ENCODE peak calls at places on chromosomes 6 and 20, in four cellular contexts. U is choroid plexus epithelial cell, G is AG04449, A is A673. F is an unnamed sample.

GRCh38 chr6:157288575-157288974 is 34.7 kb downstream of the TMEM242 start:
- DNase-seq in A (no peak), U (no peak), G (no peak), F (no peak)

GRCh38 chr6:76250666-76251065 is 178.2 kb upstream of the IMPG1 start:
- DNase-seq in G (no peak), U (no peak), A (no peak), F (no peak)

GRCh38 chr6:10310826-10311225 is 104.0 kb downstream of the TFAP2A start:
- DNase-seq in A (no peak), G (no peak), U (no peak), F (no peak)

GRCh38 chr6:105484238-105485161 is 81.6 kb upstream of the PREP start:
- DNase-seq in A (peak; percentile 66), G (no peak), U (peak; percentile 64), F (no peak)

GRCh38 chr6:106557837-106558236 is 71.5 kb downstream of the RTN4IP1 start:
- DNase-seq in G (no peak), A (no peak), U (peak; percentile 23), F (no peak)

GRCh38 chr20:36035720-36036119 is 67.3 kb downstream of the CNBD2 start:
- DNase-seq in A (no peak), U (no peak), G (no peak), F (no peak)

GRCh38 chr20:833450-834150 is at the start of gene FAM110A:
- DNase-seq in A (peak; percentile 96), G (peak; percentile 38), U (peak; percentile 96), F (peak; percentile 75)

GRCh38 chr6:107192739-107193296 is 77.5 kb upstream of the BEND3 start:
- DNase-seq in A (no peak), G (no peak), U (no peak), F (no peak)

GRCh38 chr20:36120991-36121390 is 33.5 kb upstream of the EPB41L1 start:
- DNase-seq in A (no peak), U (no peak), G (no peak), F (no peak)

GRCh38 chr6:156416392-156416791 is 360.8 kb upstream of the ARID1B start:
- DNase-seq in G (no peak), U (peak; percentile 30), A (no peak), F (no peak)

GRCh38 chr6:101396552-101397173 is 3.2 kb downstream of the GRIK2 start:
- DNase-seq in A (peak; percentile 75), G (no peak), U (peak; percentile 70), F (peak; percentile 2)

GRCh38 chr6:12340488-12340818 is 50.3 kb downstream of the EDN1 start:
- DNase-seq in U (no peak), A (no peak), G (no peak), F (no peak)

GRCh38 chr20:47956261-47956995 is 171.1 kb upstream of the SULF2 start:
- DNase-seq in U (peak; percentile 81), A (no peak), G (no peak), F (no peak)

GRCh38 chr6:32196682-32197616 is 4.5 kb upstream of the GPSM3 start:
- DNase-seq in A (no peak), U (no peak), G (no peak), F (no peak)

GRCh38 chr6:119328254-119328653 is 21.3 kb downstream of the MAN1A1 start:
- DNase-seq in G (no peak), U (no peak), A (no peak), F (no peak)

GRCh38 chr6:153963352-153963751 is 75.7 kb upstream of the OPRM1 start:
- DNase-seq in A (no peak), G (no peak), U (no peak), F (no peak)

GRCh38 chr6:55239099-55239498 is 64.8 kb downstream of the HCRTR2 start:
- DNase-seq in G (no peak), A (peak; percentile 23), U (peak; percentile 46), F (no peak)

GRCh38 chr6:64932486-64932885 is 774.5 kb downstream of the EYS start:
- DNase-seq in A (no peak), G (no peak), U (peak; percentile 6), F (no peak)

GRCh38 chr20:25863536-25864325 is 167.1 kb upstream of the ZNF337 start:
- DNase-seq in U (peak; percentile 13), G (no peak), A (no peak), F (no peak)

GRCh38 chr20:50690979-50691584 is at the start of gene RIPOR3:
- DNase-seq in G (no peak), A (peak; percentile 28), U (peak; percentile 76), F (no peak)

GRCh38 chr6:34341481-34341971 is 50.9 kb downstream of the NUDT3 start:
- DNase-seq in U (no peak), A (no peak), G (no peak), F (no peak)

GRCh38 chr6:47571488-47571887 is 93.9 kb downstream of the CD2AP start:
- DNase-seq in A (no peak), U (peak; percentile 30), G (peak; percentile 14), F (no peak)

GRCh38 chr6:136566007-136566487 is 15.8 kb upstream of the MAP7 start:
- DNase-seq in U (peak; percentile 39), G (no peak), A (no peak), F (no peak)

GRCh38 chr6:163415176-163415619 is 680 bp downstream of the QKI start:
- DNase-seq in A (peak; percentile 50), G (no peak), U (peak; percentile 32), F (no peak)

GRCh38 chr6:101605426-101605825 is 211.9 kb downstream of the GRIK2 start:
- DNase-seq in A (no peak), G (no peak), U (no peak), F (no peak)

GRCh38 chr6:5766260-5766659 is 240.5 kb downstream of the NRN1 start:
- DNase-seq in A (peak; percentile 63), U (peak; percentile 18), G (no peak), F (no peak)

GRCh38 chr6:150025201-150025917 is at the start of gene RAET1L:
- DNase-seq in G (no peak), A (peak; percentile 23), U (peak; percentile 55), F (no peak)

GRCh38 chr6:142537612-142538478 is 236.0 kb downstream of the ADGRG6 start:
- DNase-seq in A (peak; percentile 73), G (no peak), U (peak; percentile 44), F (no peak)

GRCh38 chr20:51480507-51481270 is 61.8 kb downstream of the NFATC2 start:
- DNase-seq in A (no peak), G (no peak), U (no peak), F (no peak)

GRCh38 chr6:127103482-127103881 is 15.0 kb upstream of the RSPO3 start:
- DNase-seq in U (peak; percentile 15), G (no peak), A (no peak), F (no peak)

DNA sequence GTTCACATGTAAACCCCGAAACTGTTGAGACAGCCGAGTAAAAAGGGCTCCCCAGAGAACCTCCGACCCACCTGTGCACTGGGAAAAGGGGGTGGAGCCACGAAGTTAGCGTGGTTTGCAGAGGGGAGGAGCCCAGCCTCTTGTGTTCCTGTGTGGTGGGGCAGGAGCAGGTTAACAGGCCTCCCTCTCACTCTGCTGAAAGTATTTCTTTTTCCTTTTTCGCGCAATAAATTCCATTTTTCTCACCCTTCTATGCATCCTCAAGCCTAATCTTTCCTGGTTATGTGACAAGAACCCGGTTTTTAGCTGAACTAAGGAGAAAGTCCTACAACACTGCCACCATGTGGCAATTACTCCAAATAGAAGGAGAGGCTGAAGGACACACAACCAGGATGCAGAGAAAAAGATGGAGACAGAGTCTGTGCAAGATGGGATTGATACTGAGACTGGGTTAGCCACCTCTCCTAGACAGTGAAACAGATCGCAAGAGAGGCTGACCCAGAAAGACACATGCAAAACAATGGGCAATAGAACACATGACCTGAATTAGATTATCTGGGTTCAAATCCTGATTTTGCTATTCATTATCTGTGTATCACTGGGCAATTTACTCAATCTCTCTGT is 168.7 kb upstream of the PRSS16 start:
- DNase-seq in U (peak; percentile 85), G (peak; percentile 21), A (peak; percentile 78), F (peak; percentile 31)
- TF ChIP-seq CTCF in U (peak; percentile 77), G (peak; percentile 56), A (peak; percentile 87), F (peak; percentile 74)

GRCh38 chr20:20593447-20594170 is 118.8 kb downstream of the RALGAPA2 start:
- DNase-seq in G (no peak), U (peak; percentile 79), A (peak; percentile 78), F (no peak)
- TF ChIP-seq CTCF in G (peak; percentile 47), U (peak; percentile 80), A (peak; percentile 75), F (peak; percentile 50)

DNA sequence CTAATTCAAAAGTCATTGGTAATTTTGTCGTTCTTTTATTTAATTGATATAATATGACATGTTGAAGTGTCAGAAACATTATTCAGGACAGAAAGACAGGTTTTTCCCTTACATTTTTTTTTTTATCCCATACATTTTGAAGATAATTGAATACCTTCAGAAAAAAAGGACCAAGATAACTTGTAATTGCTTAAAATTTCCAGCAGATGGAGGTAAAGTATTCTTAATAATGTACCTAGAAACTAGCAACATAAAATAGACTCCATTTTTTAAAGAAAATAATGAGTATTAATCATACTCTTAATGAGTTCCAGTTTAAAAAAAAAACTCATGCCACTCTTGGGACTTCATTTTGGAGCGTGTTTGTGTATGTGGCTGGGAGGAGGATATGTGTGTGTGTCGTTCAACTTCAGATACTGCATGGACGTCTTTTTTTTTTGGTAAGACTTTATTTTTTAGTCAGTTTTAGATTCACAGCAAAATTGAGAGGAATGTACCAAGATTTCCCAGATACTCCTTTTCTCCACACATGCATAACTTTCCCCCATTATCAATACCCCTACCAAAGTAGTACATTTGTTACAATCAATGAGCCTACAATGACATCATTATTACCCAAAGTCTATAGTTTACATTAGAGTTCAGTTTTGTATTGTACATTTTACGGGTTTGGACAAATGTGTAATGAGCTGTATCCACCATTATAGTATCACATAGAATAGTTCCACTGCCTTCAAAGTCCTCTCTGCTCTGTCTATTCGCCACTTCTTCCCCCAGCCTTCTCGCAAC is 79.4 kb downstream of the ROS1 start:
- DNase-seq in G (no peak), A (peak; percentile 39), U (peak; percentile 41), F (no peak)
- TF ChIP-seq CTCF in G (no peak), A (peak; percentile 59), U (peak; percentile 40), F (peak; percentile 39)

GRCh38 chr6:89944181-89944755 is 50.0 kb downstream of the GJA10 start:
- DNase-seq in U (no peak), G (no peak), A (no peak), F (no peak)

GRCh38 chr6:89941031-89941775 is 46.9 kb downstream of the GJA10 start:
- DNase-seq in U (peak; percentile 42), A (no peak), G (no peak), F (no peak)

GRCh38 chr6:89942601-89943000 is 48.3 kb downstream of the GJA10 start:
- DNase-seq in A (no peak), U (no peak), G (no peak), F (no peak)

GRCh38 chr6:89941847-89942497 is 47.7 kb downstream of the GJA10 start:
- DNase-seq in A (no peak), G (no peak), U (no peak), F (no peak)

GRCh38 chr6:89944826-89945407 is 50.6 kb downstream of the GJA10 start:
- DNase-seq in G (no peak), U (peak; percentile 53), A (peak; percentile 47), F (no peak)
- TF ChIP-seq CTCF in G (peak; percentile 21), U (peak; percentile 58), A (peak; percentile 54), F (peak; percentile 31)

GRCh38 chr20:20092852-20093251 is 40.5 kb downstream of the CFAP61 start:
- DNase-seq in G (no peak), U (no peak), A (no peak), F (peak; percentile 4)

GRCh38 chr20:20096421-20096820 is 44.1 kb downstream of the CFAP61 start:
- DNase-seq in G (no peak), U (no peak), A (no peak), F (no peak)

GRCh38 chr20:20089939-20090338 is 37.6 kb downstream of the CFAP61 start:
- DNase-seq in U (no peak), G (no peak), A (no peak), F (no peak)

GRCh38 chr20:20094410-20094809 is 42.1 kb downstream of the CFAP61 start:
- DNase-seq in U (no peak), A (no peak), G (no peak), F (no peak)

GRCh38 chr20:20095114-20095872 is 43.0 kb downstream of the CFAP61 start:
- DNase-seq in A (no peak), G (no peak), U (no peak), F (no peak)
- TF ChIP-seq CTCF in A (no peak), G (no peak), U (no peak), F (no peak)

F was measured in AG09319.